ENCODE peak calls at places on chromosomes 3 and 15, in seven cellular contexts. L, H, S, F, U, Y and R are unnamed samples.

GRCh38 chr15:100651253-100651652 is 48.9 kb downstream of the ASB7 start:
- DNase-seq in L (no peak), H (no peak), S (peak), F (peak), U (no peak), Y (peak), R (no peak)

GRCh38 chr15:72521682-72522081 is 47.6 kb downstream of the ARIH1 start:
- DNase-seq in L (no peak), H (no peak), S (no peak), F (peak), U (no peak), Y (no peak), R (no peak)

GRCh38 chr15:31329640-31330010 is 3.0 kb downstream of the KLF13 start:
- DNase-seq in L (no peak), H (no peak), S (no peak), F (no peak), U (no peak), Y (no peak), R (no peak)

GRCh38 chr3:60792287-60792852 is 458.9 kb downstream of the FHIT start:
- DNase-seq in L (no peak), H (no peak), S (no peak), F (no peak), U (peak), Y (no peak), R (no peak)

GRCh38 chr15:31098491-31098917 is 3.0 kb downstream of the TRPM1 start:
- DNase-seq in L (no peak), H (no peak), S (no peak), F (no peak), U (no peak), Y (no peak), R (no peak)

GRCh38 chr3:59006791-59007517 is 42.9 kb downstream of the CFAP20DC start:
- DNase-seq in L (peak), H (no peak), S (peak), F (peak), U (peak), Y (peak), R (peak)

GRCh38 chr15:64232400-64232799 is 69.6 kb upstream of the PPIB start:
- DNase-seq in L (no peak), H (no peak), S (no peak), F (peak), U (no peak), Y (peak), R (no peak)

GRCh38 chr15:75200765-75201608 is 695 bp upstream of the C15orf39 start:
- DNase-seq in L (no peak), H (peak), S (no peak), F (no peak), U (peak), Y (peak), R (no peak)

GRCh38 chr15:61994216-61994615 is 66.0 kb downstream of the VPS13C start:
- DNase-seq in L (no peak), H (no peak), S (no peak), F (peak), U (no peak), Y (peak), R (no peak)

GRCh38 chr3:98613616-98614015 is 20.2 kb upstream of the CPOX start:
- DNase-seq in L (no peak), H (no peak), S (no peak), F (peak), U (no peak), Y (no peak), R (no peak)

GRCh38 chr3:145898487-145898886 is 262.5 kb downstream of the PLOD2 start:
- DNase-seq in L (no peak), H (no peak), S (peak), F (peak), U (no peak), Y (peak), R (no peak)

GRCh38 chr15:69734699-69735098 is 282.1 kb downstream of the RPLP1 start:
- DNase-seq in L (no peak), H (no peak), S (no peak), F (no peak), U (peak), Y (peak), R (no peak)

GRCh38 chr3:129263161-129263910 is 13.9 kb downstream of the COPG1 start:
- DNase-seq in L (no peak), H (no peak), S (no peak), F (no peak), U (no peak), Y (no peak), R (no peak)

GRCh38 chr15:74333093-74333492 is 34.4 kb downstream of the CYP11A1 start:
- DNase-seq in L (no peak), H (no peak), S (no peak), F (no peak), U (no peak), Y (no peak), R (no peak)

GRCh38 chr3:43032646-43033628 is 53.8 kb downstream of the GASK1A start:
- DNase-seq in L (no peak), H (no peak), S (no peak), F (no peak), U (no peak), Y (no peak), R (no peak)

GRCh38 chr3:196179380-196180308 is 31.6 kb downstream of the ZDHHC19 start:
- DNase-seq in L (peak), H (no peak), S (no peak), F (peak), U (no peak), Y (peak), R (peak)

GRCh38 chr15:93179704-93180103 is 90.7 kb upstream of the RGMA start:
- DNase-seq in L (no peak), H (no peak), S (no peak), F (no peak), U (no peak), Y (no peak), R (no peak)

GRCh38 chr3:14397940-14398800 is 4.2 kb upstream of the SLC6A6 start:
- DNase-seq in L (no peak), H (no peak), S (no peak), F (no peak), U (no peak), Y (no peak), R (no peak)

GRCh38 chr3:178137206-178137605 is 399.0 kb upstream of the KCNMB2 start:
- DNase-seq in L (no peak), H (no peak), S (no peak), F (no peak), U (no peak), Y (peak), R (no peak)

GRCh38 chr3:74643636-74644035 is 29.2 kb upstream of the CNTN3 start:
- DNase-seq in L (no peak), H (peak), S (no peak), F (peak), U (no peak), Y (peak), R (no peak)

GRCh38 chr3:57015912-57016311 is 44.6 kb upstream of the SPATA12 start:
- DNase-seq in L (no peak), H (no peak), S (no peak), F (no peak), U (no peak), Y (no peak), R (no peak)

GRCh38 chr15:29473621-29474105 is 204.0 kb upstream of the NSMCE3 start:
- DNase-seq in L (no peak), H (no peak), S (no peak), F (no peak), U (no peak), Y (no peak), R (no peak)

GRCh38 chr3:31066999-31067398 is 172.5 kb upstream of the GADL1 start:
- DNase-seq in L (no peak), H (no peak), S (peak), F (peak), U (no peak), Y (peak), R (no peak)

GRCh38 chr3:117219296-117219695 is 509.7 kb downstream of the TUSC7 start:
- DNase-seq in L (no peak), H (no peak), S (no peak), F (no peak), U (no peak), Y (no peak), R (no peak)

GRCh38 chr3:42535981-42536784 is 33.7 kb downstream of the VIPR1 start:
- DNase-seq in L (no peak), H (no peak), S (peak), F (peak), U (no peak), Y (peak), R (no peak)

GRCh38 chr3:71704915-71705314 is 20.3 kb downstream of the EIF4E3 start:
- DNase-seq in L (no peak), H (no peak), S (no peak), F (no peak), U (no peak), Y (no peak), R (no peak)

GRCh38 chr3:5784656-5785055 is 597.1 kb downstream of the EDEM1 start:
- DNase-seq in L (no peak), H (no peak), S (no peak), F (no peak), U (peak), Y (no peak), R (no peak)

GRCh38 chr3:69020424-69020823 is 6.9 kb upstream of the EOGT start:
- DNase-seq in L (no peak), H (no peak), S (no peak), F (no peak), U (no peak), Y (no peak), R (no peak)

GRCh38 chr3:50534721-50535330 is 31.4 kb upstream of the CACNA2D2 start:
- DNase-seq in L (no peak), H (no peak), S (no peak), F (no peak), U (no peak), Y (no peak), R (no peak)

GRCh38 chr15:67746450-67746849 is 78.9 kb upstream of the SKOR1 start:
- DNase-seq in L (no peak), H (peak), S (no peak), F (no peak), U (no peak), Y (no peak), R (no peak)

GRCh38 chr15:57436166-57436565 is 59.9 kb downstream of the CGNL1 start:
- DNase-seq in L (no peak), H (no peak), S (no peak), F (no peak), U (no peak), Y (no peak), R (no peak)

GRCh38 chr3:21894459-21895083 is 143.6 kb upstream of the ZNF385D start:
- DNase-seq in L (no peak), H (no peak), S (no peak), F (peak), U (peak), Y (peak), R (no peak)

GRCh38 chr3:16844222-16844621 is 40.5 kb upstream of the PLCL2 start:
- DNase-seq in L (no peak), H (no peak), S (no peak), F (no peak), U (no peak), Y (no peak), R (no peak)

GRCh38 chr3:112654492-112654891 is 13.5 kb upstream of the CCDC80 start:
- DNase-seq in L (no peak), H (no peak), S (no peak), F (no peak), U (no peak), Y (no peak), R (no peak)

GRCh38 chr3:82080261-82080660 is 318.8 kb upstream of the GBE1 start:
- DNase-seq in L (no peak), H (no peak), S (no peak), F (peak), U (no peak), Y (peak), R (no peak)

GRCh38 chr15:45642203-45642932 is 7.5 kb downstream of the SQOR start:
- DNase-seq in L (no peak), H (no peak), S (no peak), F (peak), U (no peak), Y (peak), R (no peak)